ENCODE peak calls at places on chromosomes 3 and 15, in seven cellular contexts. D, Y, J, O, W, Q and I are unnamed samples.

GRCh38 chr3:23948761-23949160 is 3.7 kb downstream of the NR1D2 start:
- DNase-seq in W (no peak), J (no peak), Y (no peak), Q (peak), O (no peak), D (no peak), I (no peak)

GRCh38 chr3:187880438-187880837 is 135.2 kb upstream of the BCL6 start:
- DNase-seq in D (no peak), Q (peak), W (no peak), O (no peak), Y (no peak), J (no peak), I (no peak)

GRCh38 chr3:15796771-15797599 is 794 bp downstream of the ANKRD28 start:
- DNase-seq in W (no peak), D (peak), Q (peak), O (no peak), J (peak), Y (no peak), I (no peak)

GRCh38 chr3:177329854-177330253 is 132.6 kb upstream of the TBL1XR1 start:
- DNase-seq in W (no peak), O (no peak), Q (no peak), D (no peak), J (no peak), Y (no peak), I (no peak)

GRCh38 chr3:41710646-41711388 is 251.1 kb downstream of the ULK4 start:
- DNase-seq in O (no peak), D (peak), Y (no peak), W (no peak), Q (peak), J (no peak), I (no peak)

GRCh38 chr3:21783834-21784233 is 32.8 kb upstream of the ZNF385D start:
- DNase-seq in D (no peak), O (no peak), Y (no peak), W (no peak), Q (no peak), J (no peak), I (no peak)

GRCh38 chr15:60215225-60215963 is 182.4 kb downstream of the ANXA2 start:
- DNase-seq in D (no peak), Q (no peak), J (no peak), O (no peak), Y (no peak), W (no peak), I (no peak)

GRCh38 chr3:135491478-135491877 is 474.1 kb upstream of the PPP2R3A start:
- DNase-seq in D (no peak), Y (no peak), O (no peak), J (no peak), W (no peak), Q (no peak), I (no peak)

GRCh38 chr3:150106752-150107428 is 136.2 kb upstream of the PFN2 start:
- DNase-seq in Y (peak), D (peak), J (no peak), O (no peak), Q (peak), W (no peak), I (no peak)

GRCh38 chr15:58269455-58270414 is 131.6 kb downstream of the AQP9 start:
- DNase-seq in W (peak), J (peak), O (no peak), Y (peak), D (peak), Q (peak), I (no peak)

GRCh38 chr3:196995646-196996355 is 27.2 kb upstream of the PIGZ start:
- DNase-seq in D (peak), J (no peak), Y (no peak), Q (no peak), O (no peak), W (peak), I (no peak)

GRCh38 chr3:55069950-55070349 is 142.1 kb upstream of the LRTM1 start:
- DNase-seq in D (no peak), Y (no peak), W (no peak), O (no peak), J (no peak), Q (no peak), I (no peak)

GRCh38 chr3:149315694-149316093 is 17.7 kb downstream of the TM4SF18 start:
- DNase-seq in W (no peak), Y (no peak), D (no peak), Q (no peak), O (no peak), J (no peak), I (no peak)

GRCh38 chr3:39166932-39167532 is 13.6 kb upstream of the CSRNP1 start:
- DNase-seq in D (peak), J (no peak), Y (no peak), W (no peak), Q (peak), O (no peak), I (no peak)

GRCh38 chr3:27485853-27486252 is 1.7 kb upstream of the SLC4A7 start:
- DNase-seq in Y (no peak), J (no peak), W (no peak), D (no peak), O (no peak), Q (no peak), I (no peak)

GRCh38 chr3:197541756-197542539 is 13.8 kb downstream of the BDH1 start:
- DNase-seq in D (peak), W (no peak), O (no peak), Q (peak), Y (no peak), J (no peak), I (no peak)

GRCh38 chr15:67690936-67691335 is 134.4 kb upstream of the SKOR1 start:
- DNase-seq in O (no peak), Y (no peak), D (peak), W (no peak), J (no peak), Q (peak), I (no peak)

GRCh38 chr3:31503456-31503855 is 29.3 kb upstream of the STT3B start:
- DNase-seq in J (no peak), W (no peak), O (no peak), D (no peak), Q (peak), Y (no peak), I (no peak)

GRCh38 chr15:90059208-90059985 is 42.9 kb downstream of the IDH2 start:
- DNase-seq in D (no peak), Q (peak), W (peak), Y (peak), O (peak), J (peak), I (peak)

GRCh38 chr15:67181221-67181639 is 73.2 kb downstream of the AAGAB start:
- DNase-seq in W (no peak), Y (no peak), Q (no peak), J (no peak), D (no peak), O (no peak), I (no peak)

GRCh38 chr3:149273096-149273751 is 51.6 kb upstream of the CP start:
- DNase-seq in O (no peak), J (peak), D (peak), W (no peak), Y (peak), Q (peak), I (no peak)

GRCh38 chr3:67896130-67896529 is 241.7 kb upstream of the SUCLG2 start:
- DNase-seq in J (no peak), Y (no peak), O (no peak), W (no peak), Q (no peak), D (no peak), I (no peak)

GRCh38 chr15:63301088-63301487 is 23.7 kb downstream of the APH1B start:
- DNase-seq in J (no peak), W (no peak), D (no peak), Q (no peak), Y (no peak), O (no peak), I (no peak)

GRCh38 chr3:4396599-4396998 is 70.5 kb downstream of the SUMF1 start:
- DNase-seq in D (no peak), W (no peak), O (no peak), Y (no peak), Q (no peak), J (no peak), I (no peak)

GRCh38 chr3:111484666-111485065 is 57.3 kb upstream of the CD96 start:
- DNase-seq in Q (no peak), W (no peak), O (no peak), J (no peak), D (peak), Y (no peak), I (no peak)

GRCh38 chr15:40856736-40857135 is 12.9 kb downstream of the SPINT1 start:
- DNase-seq in J (no peak), D (no peak), Y (no peak), O (no peak), Q (no peak), W (no peak), I (no peak)

GRCh38 chr3:170350515-170351413 is 6.8 kb upstream of the SKIL start:
- DNase-seq in O (no peak), J (no peak), W (no peak), Y (no peak), D (no peak), Q (no peak), I (no peak)

GRCh38 chr3:63067999-63068645 is 192.9 kb upstream of the CADPS start:
- DNase-seq in J (peak), Q (peak), W (no peak), Y (peak), O (no peak), D (peak), I (no peak)

GRCh38 chr15:48392356-48392755 is 61.1 kb downstream of the DUT start:
- DNase-seq in O (no peak), Y (no peak), Q (no peak), J (no peak), D (peak), W (no peak), I (no peak)

GRCh38 chr3:103089758-103090157 is 654.9 kb downstream of the ZPLD1 start:
- DNase-seq in Y (no peak), J (no peak), D (no peak), W (no peak), O (no peak), Q (no peak), I (no peak)

GRCh38 chr3:194201953-194202666 is 66.2 kb downstream of the HES1 start:
- DNase-seq in Q (peak), D (no peak), W (no peak), O (no peak), J (peak), Y (no peak), I (no peak)

GRCh38 chr3:18740631-18741583 is 315.8 kb upstream of the SATB1 start:
- DNase-seq in D (no peak), J (peak), Y (peak), Q (no peak), W (no peak), O (peak), I (peak)

GRCh38 chr3:179189764-179190163 is 41.6 kb downstream of the PIK3CA start:
- DNase-seq in Y (no peak), W (no peak), Q (no peak), D (peak), O (no peak), J (no peak), I (no peak)

GRCh38 chr3:112486811-112487505 is 12.3 kb downstream of the BTLA start:
- DNase-seq in Q (no peak), W (no peak), Y (no peak), J (no peak), D (peak), O (no peak), I (no peak)

GRCh38 chr15:55248895-55249294 is 40.7 kb downstream of the RAB27A start:
- DNase-seq in Q (peak), D (no peak), W (no peak), Y (no peak), J (no peak), O (no peak), I (no peak)